ENCODE peak calls at places on chromosomes 3 and 15, in five cellular contexts. One of them, this sample, is unnamed.

GRCh38 chr3:46422617-46423016 is 15.6 kb downstream of the CCRL2 start:
- DNase-seq in NCI-H1105 treated with DMSO at 0.1 percent for 48 hours: no peak
- DNase-seq in HT1080: peak; percentile 90
- DNase-seq in stimulated activated CD8-positive, alpha-beta memory T cell treated with anti-CD3 and anti-CD28 coated beads, Interleukin-7, amount 100 ng/mL, for 1 hour: no peak
- DNase-seq in heart right ventricle: no peak
- DNase-seq in this sample: peak; percentile 96

GRCh38 chr3:183172051-183172639 is 9.6 kb upstream of the LAMP3 start:
- DNase-seq in NCI-H1105 treated with DMSO at 0.1 percent for 48 hours: no peak
- DNase-seq in HT1080: no peak
- DNase-seq in heart right ventricle: no peak
- DNase-seq in stimulated activated CD8-positive, alpha-beta memory T cell treated with anti-CD3 and anti-CD28 coated beads, Interleukin-7, amount 100 ng/mL, for 1 hour: no peak
- DNase-seq in this sample: no peak

GRCh38 chr3:170355738-170356595 is 1.5 kb upstream of the SKIL start:
- DNase-seq in NCI-H1105 treated with DMSO at 0.1 percent for 48 hours: peak; percentile 24
- DNase-seq in stimulated activated CD8-positive, alpha-beta memory T cell treated with anti-CD3 and anti-CD28 coated beads, Interleukin-7, amount 100 ng/mL, for 1 hour: peak; percentile 2
- DNase-seq in HT1080: peak; percentile 44
- DNase-seq in heart right ventricle: peak; percentile 71
- DNase-seq in this sample: peak; percentile 25

GRCh38 chr3:151197228-151197627 is 5.8 kb downstream of the GPR171 start:
- DNase-seq in heart right ventricle: no peak
- DNase-seq in stimulated activated CD8-positive, alpha-beta memory T cell treated with anti-CD3 and anti-CD28 coated beads, Interleukin-7, amount 100 ng/mL, for 1 hour: no peak
- DNase-seq in HT1080: no peak
- DNase-seq in NCI-H1105 treated with DMSO at 0.1 percent for 48 hours: no peak
- DNase-seq in this sample: no peak

GRCh38 chr3:15630646-15631350 is 29.3 kb downstream of the BTD start:
- DNase-seq in heart right ventricle: no peak
- DNase-seq in stimulated activated CD8-positive, alpha-beta memory T cell treated with anti-CD3 and anti-CD28 coated beads, Interleukin-7, amount 100 ng/mL, for 1 hour: no peak
- DNase-seq in NCI-H1105 treated with DMSO at 0.1 percent for 48 hours: no peak
- DNase-seq in HT1080: peak; percentile 87
- DNase-seq in this sample: peak; percentile 91

GRCh38 chr3:44501971-44502370 is 24.5 kb upstream of the ZNF445 start:
- DNase-seq in heart right ventricle: no peak
- DNase-seq in HT1080: no peak
- DNase-seq in NCI-H1105 treated with DMSO at 0.1 percent for 48 hours: no peak
- DNase-seq in stimulated activated CD8-positive, alpha-beta memory T cell treated with anti-CD3 and anti-CD28 coated beads, Interleukin-7, amount 100 ng/mL, for 1 hour: no peak
- DNase-seq in this sample: no peak

GRCh38 chr15:85710340-85710842 is 84.3 kb downstream of the KLHL25 start:
- DNase-seq in HT1080: no peak
- DNase-seq in heart right ventricle: no peak
- DNase-seq in stimulated activated CD8-positive, alpha-beta memory T cell treated with anti-CD3 and anti-CD28 coated beads, Interleukin-7, amount 100 ng/mL, for 1 hour: no peak
- DNase-seq in NCI-H1105 treated with DMSO at 0.1 percent for 48 hours: no peak
- DNase-seq in this sample: no peak

GRCh38 chr3:32045091-32045964 is 61.1 kb upstream of the GPD1L start:
- DNase-seq in HT1080: peak; percentile 71
- DNase-seq in stimulated activated CD8-positive, alpha-beta memory T cell treated with anti-CD3 and anti-CD28 coated beads, Interleukin-7, amount 100 ng/mL, for 1 hour: no peak
- DNase-seq in NCI-H1105 treated with DMSO at 0.1 percent for 48 hours: peak; percentile 44
- DNase-seq in heart right ventricle: peak; percentile 20
- DNase-seq in this sample: peak; percentile 28

GRCh38 chr3:44883213-44883955 is 9.0 kb downstream of the TGM4 start:
- DNase-seq in heart right ventricle: no peak
- DNase-seq in HT1080: no peak
- DNase-seq in stimulated activated CD8-positive, alpha-beta memory T cell treated with anti-CD3 and anti-CD28 coated beads, Interleukin-7, amount 100 ng/mL, for 1 hour: no peak
- DNase-seq in NCI-H1105 treated with DMSO at 0.1 percent for 48 hours: no peak
- DNase-seq in this sample: no peak

GRCh38 chr15:67433495-67434099 is 87.3 kb upstream of the C15orf61 start:
- DNase-seq in NCI-H1105 treated with DMSO at 0.1 percent for 48 hours: peak; percentile 36
- DNase-seq in stimulated activated CD8-positive, alpha-beta memory T cell treated with anti-CD3 and anti-CD28 coated beads, Interleukin-7, amount 100 ng/mL, for 1 hour: no peak
- DNase-seq in HT1080: peak; percentile 57
- DNase-seq in heart right ventricle: peak; percentile 29
- DNase-seq in this sample: peak; percentile 27

GRCh38 chr15:39786444-39787056 is 3.9 kb upstream of the FSIP1 start:
- DNase-seq in stimulated activated CD8-positive, alpha-beta memory T cell treated with anti-CD3 and anti-CD28 coated beads, Interleukin-7, amount 100 ng/mL, for 1 hour: no peak
- DNase-seq in HT1080: peak; percentile 70
- DNase-seq in heart right ventricle: no peak
- DNase-seq in NCI-H1105 treated with DMSO at 0.1 percent for 48 hours: peak; percentile 34
- DNase-seq in this sample: peak; percentile 47

GRCh38 chr3:96069065-96069464 is 745.3 kb upstream of the EPHA6 start:
- DNase-seq in NCI-H1105 treated with DMSO at 0.1 percent for 48 hours: no peak
- DNase-seq in heart right ventricle: no peak
- DNase-seq in HT1080: no peak
- DNase-seq in stimulated activated CD8-positive, alpha-beta memory T cell treated with anti-CD3 and anti-CD28 coated beads, Interleukin-7, amount 100 ng/mL, for 1 hour: no peak
- DNase-seq in this sample: no peak

GRCh38 chr15:67149068-67149841 is 83.9 kb downstream of the SMAD3 start:
- DNase-seq in heart right ventricle: no peak
- DNase-seq in HT1080: no peak
- DNase-seq in NCI-H1105 treated with DMSO at 0.1 percent for 48 hours: no peak
- DNase-seq in stimulated activated CD8-positive, alpha-beta memory T cell treated with anti-CD3 and anti-CD28 coated beads, Interleukin-7, amount 100 ng/mL, for 1 hour: no peak
- DNase-seq in this sample: no peak

GRCh38 chr3:18443670-18444596 is 18.8 kb upstream of the SATB1 start:
- DNase-seq in stimulated activated CD8-positive, alpha-beta memory T cell treated with anti-CD3 and anti-CD28 coated beads, Interleukin-7, amount 100 ng/mL, for 1 hour: no peak
- DNase-seq in NCI-H1105 treated with DMSO at 0.1 percent for 48 hours: peak; percentile 13
- DNase-seq in heart right ventricle: no peak
- DNase-seq in HT1080: peak; percentile 41
- DNase-seq in this sample: no peak

GRCh38 chr3:157112536-157112935 is 47.4 kb downstream of the CCNL1 start:
- DNase-seq in stimulated activated CD8-positive, alpha-beta memory T cell treated with anti-CD3 and anti-CD28 coated beads, Interleukin-7, amount 100 ng/mL, for 1 hour: no peak
- DNase-seq in heart right ventricle: no peak
- DNase-seq in NCI-H1105 treated with DMSO at 0.1 percent for 48 hours: no peak
- DNase-seq in HT1080: no peak
- DNase-seq in this sample: no peak

GRCh38 chr3:197508051-197508451 is 47.7 kb downstream of the BDH1 start:
- DNase-seq in HT1080: no peak
- DNase-seq in NCI-H1105 treated with DMSO at 0.1 percent for 48 hours: no peak
- DNase-seq in heart right ventricle: no peak
- DNase-seq in stimulated activated CD8-positive, alpha-beta memory T cell treated with anti-CD3 and anti-CD28 coated beads, Interleukin-7, amount 100 ng/mL, for 1 hour: no peak
- DNase-seq in this sample: no peak

GRCh38 chr3:98902341-98902740 is 846 bp upstream of the DCBLD2 start:
- DNase-seq in stimulated activated CD8-positive, alpha-beta memory T cell treated with anti-CD3 and anti-CD28 coated beads, Interleukin-7, amount 100 ng/mL, for 1 hour: no peak
- DNase-seq in HT1080: no peak
- DNase-seq in heart right ventricle: no peak
- DNase-seq in NCI-H1105 treated with DMSO at 0.1 percent for 48 hours: peak; percentile 52
- DNase-seq in this sample: no peak

GRCh38 chr15:63880744-63881143 is 47.0 kb upstream of the HERC1 start:
- DNase-seq in stimulated activated CD8-positive, alpha-beta memory T cell treated with anti-CD3 and anti-CD28 coated beads, Interleukin-7, amount 100 ng/mL, for 1 hour: no peak
- DNase-seq in heart right ventricle: no peak
- DNase-seq in HT1080: no peak
- DNase-seq in NCI-H1105 treated with DMSO at 0.1 percent for 48 hours: no peak
- DNase-seq in this sample: no peak

GRCh38 chr3:19485267-19485666 is 337.0 kb downstream of the KCNH8 start:
- DNase-seq in HT1080: no peak
- DNase-seq in stimulated activated CD8-positive, alpha-beta memory T cell treated with anti-CD3 and anti-CD28 coated beads, Interleukin-7, amount 100 ng/mL, for 1 hour: no peak
- DNase-seq in NCI-H1105 treated with DMSO at 0.1 percent for 48 hours: no peak
- DNase-seq in heart right ventricle: no peak
- DNase-seq in this sample: no peak

GRCh38 chr15:33586791-33587697 is 276.3 kb downstream of the RYR3 start:
- DNase-seq in HT1080: no peak
- DNase-seq in NCI-H1105 treated with DMSO at 0.1 percent for 48 hours: no peak
- DNase-seq in heart right ventricle: no peak
- DNase-seq in stimulated activated CD8-positive, alpha-beta memory T cell treated with anti-CD3 and anti-CD28 coated beads, Interleukin-7, amount 100 ng/mL, for 1 hour: no peak
- DNase-seq in this sample: no peak

GRCh38 chr15:57158997-57159668 is 217.2 kb upstream of the CGNL1 start:
- DNase-seq in HT1080: no peak
- DNase-seq in heart right ventricle: no peak
- DNase-seq in NCI-H1105 treated with DMSO at 0.1 percent for 48 hours: peak; percentile 62
- DNase-seq in stimulated activated CD8-positive, alpha-beta memory T cell treated with anti-CD3 and anti-CD28 coated beads, Interleukin-7, amount 100 ng/mL, for 1 hour: no peak
- DNase-seq in this sample: no peak

GRCh38 chr15:93088200-93088980 is 621 bp downstream of the RGMA start:
- DNase-seq in NCI-H1105 treated with DMSO at 0.1 percent for 48 hours: no peak
- DNase-seq in stimulated activated CD8-positive, alpha-beta memory T cell treated with anti-CD3 and anti-CD28 coated beads, Interleukin-7, amount 100 ng/mL, for 1 hour: no peak
- DNase-seq in HT1080: no peak
- DNase-seq in heart right ventricle: no peak
- DNase-seq in this sample: no peak

GRCh38 chr15:52288051-52288942 is 7.3 kb downstream of the MYO5C start:
- DNase-seq in stimulated activated CD8-positive, alpha-beta memory T cell treated with anti-CD3 and anti-CD28 coated beads, Interleukin-7, amount 100 ng/mL, for 1 hour: no peak
- DNase-seq in NCI-H1105 treated with DMSO at 0.1 percent for 48 hours: no peak
- DNase-seq in HT1080: no peak
- DNase-seq in heart right ventricle: no peak
- DNase-seq in this sample: no peak

GRCh38 chr15:44087578-44088190 is 107.4 kb downstream of the FRMD5 start:
- DNase-seq in stimulated activated CD8-positive, alpha-beta memory T cell treated with anti-CD3 and anti-CD28 coated beads, Interleukin-7, amount 100 ng/mL, for 1 hour: no peak
- DNase-seq in heart right ventricle: no peak
- DNase-seq in NCI-H1105 treated with DMSO at 0.1 percent for 48 hours: no peak
- DNase-seq in HT1080: peak; percentile 85
- DNase-seq in this sample: peak; percentile 83

This sample was measured in A172.